ENCODE peak calls at places on chromosome 9, in nine cellular contexts. V is tibial artery; L is HTR-8/SVneo; W is erythroblast; X is NCI-H446 treated with DMSO at 0.1 percent for 48 hours; I is HFF-Myc; M is activated CD4-positive, alpha-beta T cell treated with anti-CD3 and anti-CD28 coated beads for 24 hours; G is iPS-NIHi11; Q is K562. O is an unnamed sample.

GRCh38 chr9:74674077-74674476 is 176.9 kb downstream of the RORB start:
- DNase-seq in V (no peak), L (no peak), W (no peak), X (no peak), I (no peak), M (no peak), G (no peak), Q (no peak), O (no peak)

GRCh38 chr9:4548796-4549725 is 58.8 kb downstream of the SLC1A1 start:
- DNase-seq in V (no peak), L (no peak), W (peak; percentile 20), X (no peak), I (no peak), M (no peak), G (peak; percentile 62), Q (peak; percentile 22), O (peak; percentile 41)

GRCh38 chr9:98632839-98633238 is 75.9 kb downstream of the GABBR2 start:
- DNase-seq in V (no peak), L (no peak), W (no peak), X (no peak), I (no peak), M (no peak), G (no peak), Q (no peak), O (no peak)

GRCh38 chr9:33752130-33752637 is 43.2 kb upstream of the PRSS3 start:
- DNase-seq in V (no peak), L (no peak), W (no peak), X (no peak), I (no peak), M (no peak), G (no peak), Q (no peak), O (no peak)

GRCh38 chr9:124782661-124783574 is 6.0 kb downstream of the OLFML2A start:
- DNase-seq in V (no peak), L (no peak), W (no peak), X (no peak), I (no peak), M (no peak), G (no peak), Q (no peak), O (no peak)

GRCh38 chr9:112487799-112488345 is 1.2 kb downstream of the KIAA1958 start:
- DNase-seq in V (no peak), L (no peak), W (peak; percentile 25), X (no peak), I (no peak), M (no peak), G (no peak), Q (no peak), O (peak; percentile 17)

GRCh38 chr9:130022566-130023146 is 20.3 kb downstream of the FNBP1 start:
- DNase-seq in V (no peak), L (no peak), W (no peak), X (no peak), I (no peak), M (no peak), G (no peak), Q (no peak), O (no peak)

GRCh38 chr9:31790720-31791119 is 593.7 kb upstream of the ACO1 start:
- DNase-seq in V (no peak), L (no peak), W (no peak), X (no peak), I (no peak), M (no peak), G (no peak), Q (no peak), O (no peak)